ENCODE peak calls at places on chromosomes 13 and 19, in seven cellular contexts. L, S, B, Y, U, T and W are unnamed samples.

GRCh38 chr19:57887195-57887941 is 1.5 kb downstream of the ZNF814 start:
- DNase-seq in L (no peak), S (no peak), B (no peak), Y (no peak), U (no peak), T (no peak), W (no peak)

GRCh38 chr19:12784394-12784870 is 6.9 kb upstream of the JUNB start:
- DNase-seq in L (peak), S (no peak), B (no peak), Y (no peak), U (no peak), T (no peak), W (no peak)

GRCh38 chr13:110913911-110914292 is 967 bp downstream of the ANKRD10 start:
- DNase-seq in L (peak), S (no peak), B (no peak), Y (no peak), U (no peak), T (no peak), W (no peak)

GRCh38 chr19:42985588-42985987 is 40.7 kb downstream of the PSG11 start:
- DNase-seq in L (no peak), S (no peak), B (no peak), Y (no peak), U (no peak), T (no peak), W (no peak)

GRCh38 chr13:80871481-80871880 is 530.6 kb upstream of the SPRY2 start:
- DNase-seq in L (no peak), S (no peak), B (no peak), Y (no peak), U (no peak), T (no peak), W (no peak)

GRCh38 chr13:73691891-73692290 is 442.3 kb downstream of the KLF12 start:
- DNase-seq in L (no peak), S (no peak), B (no peak), Y (no peak), U (no peak), T (no peak), W (no peak)

GRCh38 chr19:41718761-41719160 is 10.3 kb downstream of the CEACAM5 start:
- DNase-seq in L (no peak), S (no peak), B (no peak), Y (no peak), U (no peak), T (no peak), W (no peak)

GRCh38 chr19:29694669-29695627 is 20.1 kb downstream of the C19orf12 start:
- DNase-seq in L (peak), S (peak), B (peak), Y (peak), U (peak), T (peak), W (no peak)

GRCh38 chr19:55677572-55678028 is 2.6 kb downstream of the EPN1 start:
- DNase-seq in L (no peak), S (no peak), B (no peak), Y (no peak), U (no peak), T (no peak), W (no peak)

GRCh38 chr13:40897058-40897457 is 107.6 kb downstream of the SLC25A15 start:
- DNase-seq in L (peak), S (no peak), B (no peak), Y (no peak), U (no peak), T (no peak), W (no peak)

GRCh38 chr13:66513728-66514127 is 716.4 kb downstream of the PCDH9 start:
- DNase-seq in L (no peak), S (no peak), B (no peak), Y (no peak), U (no peak), T (no peak), W (no peak)

GRCh38 chr19:16476401-16476800 is 4.6 kb upstream of the EPS15L1 start:
- DNase-seq in L (no peak), S (no peak), B (no peak), Y (no peak), U (no peak), T (no peak), W (no peak)

GRCh38 chr19:40813182-40813581 is 14.2 kb downstream of the EGLN2 start:
- DNase-seq in L (no peak), S (no peak), B (no peak), Y (no peak), U (no peak), T (peak), W (no peak)

GRCh38 chr13:24699541-24699940 is 19.3 kb downstream of the ATP12A start:
- DNase-seq in L (no peak), S (no peak), B (no peak), Y (no peak), U (no peak), T (no peak), W (no peak)

GRCh38 chr19:1825909-1826556 is 14.0 kb upstream of the ATP8B3 start:
- DNase-seq in L (peak), S (peak), B (peak), Y (peak), U (peak), T (peak), W (peak)

GRCh38 chr13:46386996-46387851 is at the start of gene RUBCNL:
- DNase-seq in L (no peak), S (no peak), B (peak), Y (no peak), U (peak), T (peak), W (no peak)

GRCh38 chr19:48926909-48927308 is 6.6 kb upstream of the DHDH start:
- DNase-seq in L (peak), S (no peak), B (peak), Y (no peak), U (peak), T (no peak), W (peak)

GRCh38 chr13:40187836-40188591 is 478.4 kb downstream of the FOXO1 start:
- DNase-seq in L (no peak), S (no peak), B (peak), Y (no peak), U (peak), T (no peak), W (no peak)

GRCh38 chr13:75217949-75218348 is 264.0 kb downstream of the TBC1D4 start:
- DNase-seq in L (peak), S (no peak), B (no peak), Y (no peak), U (no peak), T (no peak), W (no peak)

GRCh38 chr19:494171-495046 is 1.9 kb upstream of the MADCAM1 start:
- DNase-seq in L (no peak), S (no peak), B (no peak), Y (no peak), U (no peak), T (no peak), W (no peak)